ENCODE peak calls at places on chromosomes 13 and 19, in eight cellular contexts. One of them, this sample, is unnamed.

GRCh38 chr13:99415851-99416331 is 85.4 kb upstream of the TM9SF2 start:
- DNase-seq in neuronal stem cell: no peak
- DNase-seq in fibroblast of mammary gland: no peak
- DNase-seq in NCI-H2081 treated with DMSO at 0.1 percent for 48 hours: no peak
- DNase-seq in T-helper 1 cell: peak
- DNase-seq in fibroblast of lung: no peak
- DNase-seq in HFF-Myc: no peak
- DNase-seq in NCI-H1105 treated with DMSO at 0.1 percent for 48 hours: no peak
- DNase-seq in this sample: no peak

GRCh38 chr19:54209058-54209747 is 8.5 kb downstream of the RPS9 start:
- DNase-seq in NCI-H1105 treated with DMSO at 0.1 percent for 48 hours: no peak
- DNase-seq in HFF-Myc: no peak
- DNase-seq in NCI-H2081 treated with DMSO at 0.1 percent for 48 hours: no peak
- DNase-seq in neuronal stem cell: no peak
- DNase-seq in T-helper 1 cell: no peak
- DNase-seq in fibroblast of lung: peak
- DNase-seq in fibroblast of mammary gland: no peak
- DNase-seq in this sample: peak

GRCh38 chr19:18093439-18094161 is 4.0 kb upstream of the MAST3 start:
- DNase-seq in HFF-Myc: no peak
- DNase-seq in NCI-H2081 treated with DMSO at 0.1 percent for 48 hours: no peak
- DNase-seq in fibroblast of mammary gland: peak
- DNase-seq in T-helper 1 cell: no peak
- DNase-seq in NCI-H1105 treated with DMSO at 0.1 percent for 48 hours: no peak
- DNase-seq in fibroblast of lung: no peak
- DNase-seq in neuronal stem cell: no peak
- DNase-seq in this sample: no peak

GRCh38 chr19:47158367-47158791 is 27.7 kb downstream of the SAE1 start:
- DNase-seq in neuronal stem cell: no peak
- DNase-seq in NCI-H2081 treated with DMSO at 0.1 percent for 48 hours: no peak
- DNase-seq in fibroblast of lung: no peak
- DNase-seq in HFF-Myc: no peak
- DNase-seq in T-helper 1 cell: no peak
- DNase-seq in fibroblast of mammary gland: no peak
- DNase-seq in NCI-H1105 treated with DMSO at 0.1 percent for 48 hours: no peak
- DNase-seq in this sample: no peak

GRCh38 chr13:39597828-39598227 is 5.2 kb downstream of the LHFPL6 start:
- DNase-seq in fibroblast of mammary gland: peak
- DNase-seq in fibroblast of lung: no peak
- DNase-seq in NCI-H2081 treated with DMSO at 0.1 percent for 48 hours: no peak
- DNase-seq in T-helper 1 cell: no peak
- DNase-seq in HFF-Myc: no peak
- DNase-seq in neuronal stem cell: no peak
- DNase-seq in NCI-H1105 treated with DMSO at 0.1 percent for 48 hours: no peak
- DNase-seq in this sample: no peak

GRCh38 chr19:55258476-55258827 is 365 bp downstream of the PPP6R1 start:
- DNase-seq in HFF-Myc: no peak
- DNase-seq in T-helper 1 cell: no peak
- DNase-seq in fibroblast of mammary gland: no peak
- DNase-seq in fibroblast of lung: no peak
- DNase-seq in NCI-H1105 treated with DMSO at 0.1 percent for 48 hours: peak
- DNase-seq in neuronal stem cell: no peak
- DNase-seq in NCI-H2081 treated with DMSO at 0.1 percent for 48 hours: no peak
- DNase-seq in this sample: no peak

GRCh38 chr19:39053276-39054090 is 21.1 kb upstream of the FBXO27 start:
- DNase-seq in T-helper 1 cell: no peak
- DNase-seq in NCI-H1105 treated with DMSO at 0.1 percent for 48 hours: no peak
- DNase-seq in HFF-Myc: no peak
- DNase-seq in fibroblast of mammary gland: no peak
- DNase-seq in fibroblast of lung: no peak
- DNase-seq in NCI-H2081 treated with DMSO at 0.1 percent for 48 hours: no peak
- DNase-seq in neuronal stem cell: no peak
- DNase-seq in this sample: no peak

GRCh38 chr19:35502751-35503150 is 10.7 kb downstream of the DMKN start:
- DNase-seq in HFF-Myc: no peak
- DNase-seq in neuronal stem cell: no peak
- DNase-seq in NCI-H2081 treated with DMSO at 0.1 percent for 48 hours: no peak
- DNase-seq in fibroblast of mammary gland: no peak
- DNase-seq in fibroblast of lung: no peak
- DNase-seq in NCI-H1105 treated with DMSO at 0.1 percent for 48 hours: no peak
- DNase-seq in T-helper 1 cell: no peak
- DNase-seq in this sample: no peak

GRCh38 chr13:19085258-19085657 is 96.4 kb downstream of the TUBA3C start:
- DNase-seq in neuronal stem cell: no peak
- DNase-seq in NCI-H1105 treated with DMSO at 0.1 percent for 48 hours: no peak
- DNase-seq in fibroblast of mammary gland: no peak
- DNase-seq in T-helper 1 cell: no peak
- DNase-seq in fibroblast of lung: no peak
- DNase-seq in HFF-Myc: no peak
- DNase-seq in NCI-H2081 treated with DMSO at 0.1 percent for 48 hours: no peak
- DNase-seq in this sample: peak

GRCh38 chr13:58313219-58313618 is 681.7 kb downstream of the PCDH17 start:
- DNase-seq in neuronal stem cell: no peak
- DNase-seq in T-helper 1 cell: no peak
- DNase-seq in fibroblast of mammary gland: no peak
- DNase-seq in HFF-Myc: no peak
- DNase-seq in NCI-H2081 treated with DMSO at 0.1 percent for 48 hours: no peak
- DNase-seq in NCI-H1105 treated with DMSO at 0.1 percent for 48 hours: no peak
- DNase-seq in fibroblast of lung: no peak
- DNase-seq in this sample: no peak

GRCh38 chr13:24022568-24022967 is 125.3 kb upstream of the C1QTNF9B start:
- DNase-seq in T-helper 1 cell: no peak
- DNase-seq in HFF-Myc: no peak
- DNase-seq in fibroblast of mammary gland: no peak
- DNase-seq in fibroblast of lung: peak
- DNase-seq in neuronal stem cell: no peak
- DNase-seq in NCI-H1105 treated with DMSO at 0.1 percent for 48 hours: no peak
- DNase-seq in NCI-H2081 treated with DMSO at 0.1 percent for 48 hours: no peak
- DNase-seq in this sample: no peak

GRCh38 chr19:8306235-8307054 is 1.7 kb downstream of the CD320 start:
- DNase-seq in T-helper 1 cell: no peak
- DNase-seq in NCI-H1105 treated with DMSO at 0.1 percent for 48 hours: no peak
- DNase-seq in NCI-H2081 treated with DMSO at 0.1 percent for 48 hours: no peak
- DNase-seq in fibroblast of lung: no peak
- DNase-seq in neuronal stem cell: no peak
- DNase-seq in HFF-Myc: no peak
- DNase-seq in fibroblast of mammary gland: no peak
- DNase-seq in this sample: peak

GRCh38 chr13:97435794-97436193 is 1.8 kb downstream of the RAP2A start:
- DNase-seq in HFF-Myc: no peak
- DNase-seq in T-helper 1 cell: peak
- DNase-seq in fibroblast of mammary gland: peak
- DNase-seq in NCI-H1105 treated with DMSO at 0.1 percent for 48 hours: no peak
- DNase-seq in neuronal stem cell: no peak
- DNase-seq in fibroblast of lung: peak
- DNase-seq in NCI-H2081 treated with DMSO at 0.1 percent for 48 hours: no peak
- DNase-seq in this sample: no peak

GRCh38 chr19:20243629-20244028 is 76.6 kb downstream of the ZNF486 start:
- DNase-seq in fibroblast of mammary gland: no peak
- DNase-seq in fibroblast of lung: no peak
- DNase-seq in T-helper 1 cell: no peak
- DNase-seq in HFF-Myc: no peak
- DNase-seq in NCI-H1105 treated with DMSO at 0.1 percent for 48 hours: no peak
- DNase-seq in NCI-H2081 treated with DMSO at 0.1 percent for 48 hours: no peak
- DNase-seq in neuronal stem cell: no peak
- DNase-seq in this sample: no peak

GRCh38 chr13:33284916-33285315 is 639 bp downstream of the STARD13 start:
- DNase-seq in fibroblast of lung: peak
- DNase-seq in T-helper 1 cell: no peak
- DNase-seq in HFF-Myc: no peak
- DNase-seq in NCI-H2081 treated with DMSO at 0.1 percent for 48 hours: no peak
- DNase-seq in fibroblast of mammary gland: peak
- DNase-seq in neuronal stem cell: no peak
- DNase-seq in NCI-H1105 treated with DMSO at 0.1 percent for 48 hours: no peak
- DNase-seq in this sample: no peak

GRCh38 chr19:2239771-2240770 is 3.4 kb downstream of the SF3A2 start:
- DNase-seq in fibroblast of lung: peak
- DNase-seq in neuronal stem cell: peak
- DNase-seq in NCI-H1105 treated with DMSO at 0.1 percent for 48 hours: no peak
- DNase-seq in fibroblast of mammary gland: peak
- DNase-seq in T-helper 1 cell: peak
- DNase-seq in NCI-H2081 treated with DMSO at 0.1 percent for 48 hours: no peak
- DNase-seq in HFF-Myc: no peak
- DNase-seq in this sample: peak

GRCh38 chr13:23378009-23378632 is 55.4 kb downstream of the SACS start:
- DNase-seq in NCI-H1105 treated with DMSO at 0.1 percent for 48 hours: no peak
- DNase-seq in fibroblast of lung: peak
- DNase-seq in T-helper 1 cell: peak
- DNase-seq in HFF-Myc: peak
- DNase-seq in NCI-H2081 treated with DMSO at 0.1 percent for 48 hours: no peak
- DNase-seq in fibroblast of mammary gland: peak
- DNase-seq in neuronal stem cell: no peak
- DNase-seq in this sample: no peak

GRCh38 chr19:57786906-57787305 is 17.4 kb downstream of the ZNF586 start:
- DNase-seq in fibroblast of mammary gland: no peak
- DNase-seq in fibroblast of lung: no peak
- DNase-seq in T-helper 1 cell: no peak
- DNase-seq in NCI-H1105 treated with DMSO at 0.1 percent for 48 hours: no peak
- DNase-seq in NCI-H2081 treated with DMSO at 0.1 percent for 48 hours: no peak
- DNase-seq in neuronal stem cell: no peak
- DNase-seq in HFF-Myc: no peak
- DNase-seq in this sample: no peak

GRCh38 chr13:47216176-47216822 is 319.4 kb upstream of the HTR2A start:
- DNase-seq in HFF-Myc: peak
- DNase-seq in NCI-H2081 treated with DMSO at 0.1 percent for 48 hours: no peak
- DNase-seq in fibroblast of lung: peak
- DNase-seq in NCI-H1105 treated with DMSO at 0.1 percent for 48 hours: no peak
- DNase-seq in fibroblast of mammary gland: peak
- DNase-seq in T-helper 1 cell: no peak
- DNase-seq in neuronal stem cell: no peak
- DNase-seq in this sample: no peak

GRCh38 chr13:36559388-36559787 is 114.4 kb upstream of the SERTM1 start:
- DNase-seq in NCI-H2081 treated with DMSO at 0.1 percent for 48 hours: no peak
- DNase-seq in HFF-Myc: no peak
- DNase-seq in fibroblast of mammary gland: no peak
- DNase-seq in fibroblast of lung: no peak
- DNase-seq in T-helper 1 cell: no peak
- DNase-seq in NCI-H1105 treated with DMSO at 0.1 percent for 48 hours: no peak
- DNase-seq in neuronal stem cell: no peak
- DNase-seq in this sample: no peak

GRCh38 chr19:30160996-30161655 is 211.1 kb upstream of the ZNF536 start:
- DNase-seq in NCI-H1105 treated with DMSO at 0.1 percent for 48 hours: no peak
- DNase-seq in HFF-Myc: no peak
- DNase-seq in fibroblast of lung: no peak
- DNase-seq in fibroblast of mammary gland: no peak
- DNase-seq in neuronal stem cell: no peak
- DNase-seq in NCI-H2081 treated with DMSO at 0.1 percent for 48 hours: no peak
- DNase-seq in T-helper 1 cell: no peak
- DNase-seq in this sample: no peak

GRCh38 chr13:29861694-29862110 is 11.3 kb upstream of the UBL3 start:
- DNase-seq in HFF-Myc: peak
- DNase-seq in fibroblast of mammary gland: peak
- DNase-seq in NCI-H2081 treated with DMSO at 0.1 percent for 48 hours: no peak
- DNase-seq in neuronal stem cell: no peak
- DNase-seq in NCI-H1105 treated with DMSO at 0.1 percent for 48 hours: no peak
- DNase-seq in fibroblast of lung: peak
- DNase-seq in T-helper 1 cell: no peak
- DNase-seq in this sample: no peak

GRCh38 chr13:40251343-40252032 is 415.0 kb downstream of the FOXO1 start:
- DNase-seq in T-helper 1 cell: peak
- DNase-seq in neuronal stem cell: no peak
- DNase-seq in fibroblast of mammary gland: peak
- DNase-seq in NCI-H2081 treated with DMSO at 0.1 percent for 48 hours: no peak
- DNase-seq in NCI-H1105 treated with DMSO at 0.1 percent for 48 hours: no peak
- DNase-seq in fibroblast of lung: no peak
- DNase-seq in HFF-Myc: no peak
- DNase-seq in this sample: no peak